ENCODE peak calls at places on chromosomes 16 and 17, in eight cellular contexts. C is GM10248; W is AG04449; B is HFFc6; N is fibroblast of the aortic adventitia; P is heart right ventricle; D is activated B cell treated with CpG ODN at 0.5 μM for 24 hours; I is CD8-positive, alpha-beta T cell. Z is an unnamed sample.

GRCh38 chr17:35169964-35170363 is 22.3 kb downstream of the UNC45B start:
- DNase-seq in C (no peak), W (no peak), B (no peak), N (no peak), P (no peak), D (no peak), I (no peak), Z (no peak)

GRCh38 chr17:72635034-72635654 is 457.3 kb downstream of the SLC39A11 start:
- DNase-seq in C (no peak), W (no peak), B (no peak), N (no peak), P (no peak), D (no peak), I (no peak), Z (no peak)

GRCh38 chr17:29196784-29197515 is 16.8 kb upstream of the MYO18A start:
- DNase-seq in C (no peak), W (no peak), B (no peak), N (no peak), P (no peak), D (no peak), I (no peak), Z (no peak)

GRCh38 chr17:48335858-48336500 is 94.0 kb downstream of the SKAP1 start:
- DNase-seq in C (peak), W (no peak), B (peak), N (peak), P (no peak), D (no peak), I (no peak), Z (peak)

GRCh38 chr16:16073884-16074781 is 124.7 kb downstream of the ABCC1 start:
- DNase-seq in C (no peak), W (peak), B (peak), N (peak), P (no peak), D (no peak), I (no peak), Z (no peak)

GRCh38 chr16:90077757-90078593 is 844 bp upstream of the PRDM7 start:
- DNase-seq in C (peak), W (no peak), B (no peak), N (peak), P (no peak), D (no peak), I (peak), Z (peak)

GRCh38 chr17:57366558-57367351 is 110.4 kb downstream of the MSI2 start:
- DNase-seq in C (no peak), W (no peak), B (no peak), N (no peak), P (no peak), D (no peak), I (no peak), Z (no peak)

GRCh38 chr16:57720142-57720575 is 15.4 kb upstream of the KATNB1 start:
- DNase-seq in C (peak), W (no peak), B (peak), N (peak), P (peak), D (no peak), I (peak), Z (peak)

GRCh38 chr16:13305019-13305755 is 403.8 kb downstream of the SHISA9 start:
- DNase-seq in C (no peak), W (no peak), B (no peak), N (no peak), P (no peak), D (no peak), I (no peak), Z (no peak)

GRCh38 chr17:35743911-35744328 is 9.1 kb downstream of the GAS2L2 start:
- DNase-seq in C (no peak), W (no peak), B (peak), N (peak), P (no peak), D (no peak), I (no peak), Z (peak)

GRCh38 chr17:35729405-35729833 is 2.0 kb upstream of the RASL10B start:
- DNase-seq in C (no peak), W (no peak), B (no peak), N (no peak), P (no peak), D (no peak), I (no peak), Z (no peak)

GRCh38 chr16:82195917-82196494 is 26.0 kb upstream of the MPHOSPH6 start:
- DNase-seq in C (no peak), W (no peak), B (no peak), N (peak), P (no peak), D (no peak), I (no peak), Z (no peak)

GRCh38 chr17:65739026-65739425 is 177.6 kb upstream of the AXIN2 start:
- DNase-seq in C (no peak), W (no peak), B (no peak), N (no peak), P (no peak), D (no peak), I (no peak), Z (no peak)
- TF ChIP-seq CTCF in C (no peak), W (no peak), B (no peak), N (no peak), P (no peak), D (no peak), I (no peak), Z (no peak)

GRCh38 chr17:42072323-42073187 is 22.2 kb upstream of the C17orf113 start:
- DNase-seq in C (no peak), W (no peak), B (no peak), N (no peak), P (no peak), D (no peak), I (no peak), Z (no peak)
- TF ChIP-seq CTCF in C (no peak), W (no peak), B (peak), N (no peak), P (no peak), D (no peak), I (no peak), Z (no peak)

GRCh38 chr17:31524926-31525800 is 133.7 kb downstream of the RAB11FIP4 start:
- DNase-seq in C (peak), W (peak), B (peak), N (peak), P (peak), D (peak), I (peak), Z (peak)

GRCh38 chr17:31523862-31524730 is 132.6 kb downstream of the RAB11FIP4 start:
- DNase-seq in C (no peak), W (no peak), B (no peak), N (no peak), P (no peak), D (no peak), I (no peak), Z (no peak)

GRCh38 chr17:31527606-31528005 is 136.1 kb downstream of the RAB11FIP4 start:
- DNase-seq in C (no peak), W (no peak), B (peak), N (peak), P (no peak), D (no peak), I (no peak), Z (no peak)

GRCh38 chr17:31528291-31528874 is 136.9 kb downstream of the RAB11FIP4 start:
- DNase-seq in C (no peak), W (no peak), B (no peak), N (no peak), P (no peak), D (no peak), I (no peak), Z (no peak)

GRCh38 chr17:31525801-31526549 is 134.5 kb downstream of the RAB11FIP4 start:
- DNase-seq in C (no peak), W (no peak), B (no peak), N (no peak), P (no peak), D (no peak), I (no peak), Z (no peak)
- TF ChIP-seq CTCF in C (peak), W (peak), B (peak), N (peak), P (no peak), D (no peak), I (no peak), Z (peak)

GRCh38 chr16:83356266-83356665 is 451.5 kb upstream of the HSBP1 start:
- DNase-seq in C (peak), W (no peak), B (peak), N (peak), P (no peak), D (no peak), I (no peak), Z (peak)
- TF ChIP-seq CTCF in C (peak), W (peak), B (peak), N (peak), P (peak), D (no peak), I (no peak), Z (peak)

GRCh38 chr16:88381820-88382451 is 823 bp upstream of the ZNF469 start:
- DNase-seq in C (no peak), W (no peak), B (no peak), N (no peak), P (no peak), D (no peak), I (no peak), Z (no peak)

GRCh38 chr16:88385112-88385594 is 2.4 kb downstream of the ZNF469 start:
- DNase-seq in C (no peak), W (no peak), B (no peak), N (no peak), P (no peak), D (no peak), I (no peak), Z (no peak)

GRCh38 chr16:88384222-88385111 is 1.7 kb downstream of the ZNF469 start:
- DNase-seq in C (no peak), W (no peak), B (no peak), N (no peak), P (no peak), D (no peak), I (no peak), Z (no peak)

GRCh38 chr16:88382491-88383400 is at the start of gene ZNF469:
- DNase-seq in C (no peak), W (no peak), B (peak), N (peak), P (no peak), D (no peak), I (no peak), Z (no peak)

DNA sequence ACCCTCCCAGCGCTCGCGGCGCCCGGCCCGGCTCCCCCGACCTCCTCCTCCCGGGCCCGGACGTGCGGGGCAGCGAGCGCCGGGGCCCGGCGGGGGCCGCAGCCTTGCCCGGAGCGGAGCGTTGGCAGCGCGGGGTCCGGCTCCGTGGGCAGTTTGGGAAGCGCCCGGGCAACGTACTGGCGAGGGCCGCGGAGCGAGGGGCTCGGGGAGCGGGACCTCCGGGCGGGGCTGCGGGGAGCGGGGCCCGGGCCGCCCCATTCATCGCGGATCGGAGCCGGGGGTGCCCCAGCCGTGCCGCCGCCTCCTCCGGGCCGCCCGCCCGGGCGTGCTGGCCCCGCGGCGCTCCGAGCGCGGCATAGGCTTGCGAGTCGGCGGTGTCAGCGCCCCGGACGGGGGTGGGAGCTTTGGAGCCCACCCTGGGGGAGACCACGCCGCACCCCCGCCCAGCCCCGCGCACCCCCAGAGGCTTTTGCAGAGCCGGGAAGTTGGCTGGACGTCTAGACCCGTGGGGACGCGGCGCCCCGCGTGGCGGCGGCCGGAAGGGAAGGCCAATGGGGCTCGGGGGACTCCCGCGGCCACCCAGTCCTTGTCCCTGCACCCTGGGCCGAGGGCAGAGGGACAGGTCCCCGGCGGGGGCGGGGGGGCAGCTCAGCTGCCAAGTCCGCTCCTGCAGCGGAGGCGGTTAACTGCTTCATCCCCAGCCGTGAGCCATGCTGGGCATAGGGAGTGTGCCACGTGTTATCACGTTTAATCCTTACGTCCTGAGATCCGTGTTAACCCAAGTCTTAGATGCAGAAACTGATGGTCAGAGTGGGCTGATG is 852 bp downstream of the ZNF469 start:
- DNase-seq in C (no peak), W (no peak), B (peak), N (peak), P (no peak), D (peak), I (no peak), Z (peak)
- TF ChIP-seq CTCF in C (peak), W (peak), B (peak), N (peak), P (peak), D (no peak), I (no peak), Z (peak)